ENCODE peak calls at places on chromosomes 6 and 20, in five cellular contexts. Q, V, C, H and G are unnamed samples.
A peak's percentile ranks its signal among the peaks of the same experiment; 100 is the strongest.

GRCh38 chr6:121443953-121444590 is 8.6 kb downstream of the GJA1 start:
- DNase-seq in V (no peak), H (no peak), C (no peak), Q (no peak), G (no peak)

GRCh38 chr6:138869343-138869742 is 73.5 kb downstream of the ECT2L start:
- DNase-seq in Q (peak; percentile 43), V (no peak), H (no peak), C (no peak), G (no peak)

GRCh38 chr6:160013987-160014868 is 45.3 kb downstream of the IGF2R start:
- DNase-seq in V (peak; percentile 40), H (no peak), C (no peak), Q (no peak), G (no peak)

GRCh38 chr20:24166412-24166811 is 177.8 kb upstream of the GGTLC1 start:
- DNase-seq in H (no peak), Q (peak; percentile 52), V (no peak), C (no peak), G (no peak)

GRCh38 chr6:79543411-79543810 is 6.2 kb upstream of the LCA5 start:
- DNase-seq in H (no peak), V (no peak), Q (no peak), C (no peak), G (no peak)

GRCh38 chr20:13325033-13325432 is 104.0 kb downstream of the ISM1 start:
- DNase-seq in H (peak; percentile 74), Q (peak; percentile 79), C (peak; percentile 82), V (peak; percentile 16), G (peak; percentile 18)

GRCh38 chr6:26576929-26577719 is 19.6 kb upstream of the ABT1 start:
- DNase-seq in Q (peak; percentile 93), H (peak; percentile 90), C (peak; percentile 79), V (peak; percentile 88), G (peak; percentile 63)

GRCh38 chr20:31679357-31680285 is 41.9 kb downstream of the COX4I2 start:
- DNase-seq in H (no peak), C (no peak), V (no peak), Q (no peak), G (no peak)

GRCh38 chr6:4435981-4436445 is 300.6 kb upstream of the ECI2 start:
- DNase-seq in Q (no peak), C (no peak), H (no peak), V (no peak), G (no peak)

GRCh38 chr6:108968325-108968724 is 120.1 kb downstream of the ARMC2 start:
- DNase-seq in H (no peak), V (no peak), C (peak; percentile 78), Q (peak; percentile 57), G (no peak)

GRCh38 chr20:51262240-51262639 is 239.3 kb upstream of the KCNG1 start:
- DNase-seq in H (no peak), V (no peak), C (no peak), Q (no peak), G (no peak)

GRCh38 chr6:150068173-150068785 is 642 bp downstream of the ULBP3 start:
- DNase-seq in Q (no peak), C (no peak), H (no peak), V (no peak), G (no peak)

GRCh38 chr6:162907876-162908481 is 180.2 kb downstream of the PACRG start:
- DNase-seq in Q (peak; percentile 57), C (no peak), H (no peak), V (peak; percentile 45), G (no peak)

GRCh38 chr6:63804381-63804956 is 168.9 kb downstream of the PHF3 start:
- DNase-seq in Q (peak; percentile 26), V (peak; percentile 95), C (no peak), H (no peak), G (no peak)

GRCh38 chr6:33144373-33144772 is 47.9 kb downstream of the COL11A2 start:
- DNase-seq in V (no peak), Q (no peak), C (no peak), H (no peak), G (no peak)

GRCh38 chr6:17477356-17477755 is 84.0 kb downstream of the CAP2 start:
- DNase-seq in V (no peak), Q (no peak), H (no peak), C (no peak), G (no peak)

GRCh38 chr6:155303361-155303870 is 10.9 kb downstream of the TFB1M start:
- DNase-seq in H (no peak), V (peak; percentile 30), C (no peak), Q (no peak), G (no peak)

GRCh38 chr20:25280574-25281535 is 33.0 kb downstream of the PYGB start:
- DNase-seq in C (no peak), Q (no peak), V (no peak), H (peak; percentile 41), G (no peak)

GRCh38 chr20:59561228-59561605 is 43.1 kb upstream of the PHACTR3 start:
- DNase-seq in H (no peak), C (no peak), Q (no peak), V (no peak), G (no peak)

GRCh38 chr6:49558233-49558632 is 7.8 kb downstream of the C6orf141 start:
- DNase-seq in H (no peak), Q (no peak), C (no peak), V (no peak), G (no peak)

GRCh38 chr20:5090191-5090590 is 29.6 kb downstream of the PCNA start:
- DNase-seq in V (no peak), C (no peak), Q (no peak), H (no peak), G (no peak)

GRCh38 chr6:135147637-135148592 is 33.2 kb upstream of the MYB start:
- DNase-seq in Q (no peak), H (no peak), V (peak; percentile 6), C (no peak), G (no peak)

GRCh38 chr6:43630980-43631619 is 2.0 kb upstream of the GTPBP2 start:
- DNase-seq in C (no peak), H (no peak), Q (no peak), V (no peak), G (no peak)
- H2BK15ac ChIP-seq in C (no peak overlapping the region), H (peak overlapping the region; percentile 99), Q (no peak overlapping the region), V (peak overlapping the region; percentile 53), G (no peak overlapping the region)

GRCh38 chr6:106538145-106538544 is 91.2 kb downstream of the RTN4IP1 start:
- DNase-seq in H (no peak), C (no peak), Q (no peak), V (no peak), G (no peak)
- H4K8ac ChIP-seq in H (no peak overlapping the region), C (no peak overlapping the region), Q (no peak overlapping the region), V (no peak overlapping the region), G (no peak overlapping the region)

GRCh38 chr6:18506387-18507017 is 119.4 kb downstream of the RNF144B start:
- DNase-seq in C (no peak), H (no peak), Q (no peak), V (peak; percentile 43), G (no peak)

GRCh38 chr6:18504232-18504596 is 117.1 kb downstream of the RNF144B start:
- DNase-seq in Q (no peak), V (no peak), C (no peak), H (no peak), G (no peak)

GRCh38 chr6:18501313-18502013 is 114.3 kb downstream of the RNF144B start:
- DNase-seq in Q (no peak), C (no peak), H (no peak), V (peak; percentile 91), G (no peak)

GRCh38 chr6:18503187-18503586 is 116.0 kb downstream of the RNF144B start:
- DNase-seq in H (no peak), Q (no peak), C (no peak), V (no peak), G (no peak)

GRCh38 chr6:18503588-18504231 is 116.6 kb downstream of the RNF144B start:
- DNase-seq in H (peak; percentile 57), V (peak; percentile 85), C (peak; percentile 65), Q (peak; percentile 81), G (peak; percentile 58)
- H2BK15ac ChIP-seq in H (no peak overlapping the region), V (peak overlapping the region; percentile 30), C (no peak overlapping the region), Q (no peak overlapping the region), G (no peak overlapping the region)

GRCh38 chr6:157325069-157325805 is 1.9 kb upstream of the TMEM242 start:
- DNase-seq in V (peak; percentile 63), Q (no peak), H (no peak), C (no peak), G (no peak)
- H4K8ac ChIP-seq in V (peak overlapping the region; percentile 26), Q (no peak overlapping the region), H (no peak overlapping the region), C (no peak overlapping the region), G (no peak overlapping the region)

GRCh38 chr6:129890701-129891100 is 29.6 kb upstream of the TMEM244 start:
- DNase-seq in Q (no peak), V (peak; percentile 50), C (no peak), H (no peak), G (no peak)
- H2BK15ac ChIP-seq in Q (no peak overlapping the region), V (peak overlapping the region; percentile 73), C (no peak overlapping the region), H (no peak overlapping the region), G (no peak overlapping the region)

DNA sequence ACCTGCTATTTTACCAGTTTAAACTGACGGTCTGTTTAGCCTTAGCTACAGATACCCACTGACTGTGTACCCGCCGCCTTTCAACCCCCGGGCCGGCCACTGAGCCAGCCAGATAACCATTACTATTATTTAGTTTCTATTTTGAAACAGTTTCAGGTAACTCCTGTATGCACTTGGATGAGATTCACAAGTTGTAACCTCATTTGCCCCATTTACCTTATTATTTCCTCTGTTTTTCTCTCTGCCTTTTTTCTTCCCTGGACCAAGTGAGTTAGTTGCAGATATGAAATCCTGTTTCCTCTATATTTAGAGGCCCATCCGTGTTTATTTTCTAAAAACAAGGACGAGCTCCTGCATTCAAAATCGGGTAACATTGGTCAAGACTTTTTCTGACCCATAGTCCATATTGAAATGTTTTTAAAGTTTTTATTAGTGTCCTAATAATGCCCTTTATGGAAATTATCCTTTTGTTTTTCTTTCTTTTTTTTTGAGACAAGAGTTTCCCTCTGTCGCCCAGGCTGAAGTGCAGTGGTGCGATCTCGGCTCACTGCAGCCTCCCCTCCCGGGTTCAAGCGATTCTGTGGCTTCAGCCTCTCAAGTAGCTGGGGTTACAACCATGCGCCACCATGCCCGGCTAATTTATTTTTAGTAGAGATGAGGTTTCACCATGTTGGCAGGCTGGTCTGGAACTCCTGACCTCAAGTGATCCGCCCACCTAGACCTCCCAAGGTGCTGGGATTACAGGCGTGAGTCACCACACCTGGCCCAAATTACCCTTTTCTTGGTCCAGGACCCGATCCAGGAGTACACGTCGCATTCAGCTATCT is 767 bp downstream of the AP5S1 start:
- DNase-seq in C (no peak), H (no peak), V (no peak), Q (no peak), G (no peak)
- H4K8ac ChIP-seq in C (no peak overlapping the region), H (peak overlapping the region; percentile 79), V (peak overlapping the region; percentile 95), Q (no peak overlapping the region), G (no peak overlapping the region)

GRCh38 chr6:20292905-20293304 is 80.6 kb upstream of the MBOAT1 start:
- DNase-seq in C (no peak), Q (no peak), V (no peak), H (no peak), G (no peak)
- H2BK15ac ChIP-seq in C (no peak overlapping the region), Q (no peak overlapping the region), V (no peak overlapping the region), H (no peak overlapping the region), G (no peak overlapping the region)

GRCh38 chr6:131182991-131183425 is 47.7 kb downstream of the AKAP7 start:
- DNase-seq in C (peak; percentile 49), V (peak; percentile 56), H (peak; percentile 65), Q (peak; percentile 77), G (peak; percentile 11)
- H4K8ac ChIP-seq in C (no peak overlapping the region), V (peak overlapping the region; percentile 64), H (no peak overlapping the region), Q (no peak overlapping the region), G (no peak overlapping the region)

DNA sequence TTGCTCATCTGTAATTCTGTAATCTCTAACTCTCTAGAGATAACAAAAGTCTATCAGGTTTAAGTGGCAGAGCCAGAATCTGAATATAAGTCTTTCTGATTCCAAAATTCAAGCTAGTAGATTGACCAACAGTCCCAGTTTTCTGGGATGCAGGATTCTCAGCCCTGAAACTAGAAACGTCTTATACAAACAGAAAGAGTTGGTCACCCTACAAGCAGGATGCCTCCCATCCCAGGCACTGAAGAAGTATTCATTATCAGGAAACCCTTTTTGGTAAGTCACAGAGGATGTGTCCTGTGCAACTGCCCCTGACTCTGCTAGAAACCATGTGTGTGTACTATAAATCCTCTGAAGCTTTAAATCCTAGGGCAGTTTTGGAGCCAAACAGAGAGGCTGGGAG is 135.0 kb downstream of the CARMIL1 start:
- DNase-seq in V (no peak), H (no peak), Q (no peak), C (no peak), G (no peak)
- H2BK15ac ChIP-seq in V (no peak overlapping the region), H (no peak overlapping the region), Q (no peak overlapping the region), C (no peak overlapping the region), G (no peak overlapping the region)